ENCODE peak calls at places on chromosomes 6 and 20, in seven cellular contexts. C, L, H, W, B, X and D are unnamed samples.

GRCh38 chr20:56653221-56653620 is 24.1 kb downstream of the TFAP2C start:
- DNase-seq in C (no peak), L (no peak), H (no peak), W (peak), B (no peak), X (no peak), D (no peak)

GRCh38 chr20:21684671-21685070 is 20.8 kb upstream of the PAX1 start:
- DNase-seq in C (no peak), L (no peak), H (no peak), W (no peak), B (no peak), X (no peak), D (no peak)

GRCh38 chr6:13273931-13274706 is 54.2 kb downstream of the TBC1D7 start:
- DNase-seq in C (peak), L (no peak), H (no peak), W (no peak), B (no peak), X (peak), D (no peak)

GRCh38 chr6:121426686-121427085 is 8.8 kb upstream of the GJA1 start:
- DNase-seq in C (no peak), L (no peak), H (no peak), W (no peak), B (no peak), X (no peak), D (no peak)

GRCh38 chr6:3001773-3002293 is 2.1 kb downstream of the NQO2 start:
- DNase-seq in C (no peak), L (peak), H (peak), W (peak), B (no peak), X (no peak), D (no peak)

GRCh38 chr6:27136978-27137814 is 110.3 kb upstream of the PRSS16 start:
- DNase-seq in C (no peak), L (no peak), H (no peak), W (no peak), B (no peak), X (no peak), D (no peak)

GRCh38 chr6:39402239-39402751 is 79.8 kb upstream of the KCNK16 start:
- DNase-seq in C (no peak), L (peak), H (no peak), W (peak), B (no peak), X (peak), D (no peak)

GRCh38 chr6:43942011-43942442 is 172.0 kb downstream of the VEGFA start:
- DNase-seq in C (no peak), L (no peak), H (no peak), W (no peak), B (no peak), X (no peak), D (no peak)

GRCh38 chr6:84422380-84422968 is 195.0 kb upstream of the CEP162 start:
- DNase-seq in C (no peak), L (peak), H (peak), W (peak), B (no peak), X (peak), D (no peak)

GRCh38 chr20:53984354-53984753 is 86.0 kb downstream of the BCAS1 start:
- DNase-seq in C (no peak), L (no peak), H (no peak), W (no peak), B (no peak), X (no peak), D (no peak)

GRCh38 chr6:134064461-134064860 is 12.0 kb upstream of the SLC2A12 start:
- DNase-seq in C (no peak), L (no peak), H (no peak), W (no peak), B (no peak), X (no peak), D (no peak)

GRCh38 chr6:12012566-12013367 is 655 bp downstream of the HIVEP1 start:
- DNase-seq in C (peak), L (peak), H (peak), W (peak), B (peak), X (peak), D (no peak)

GRCh38 chr6:117270121-117270959 is 5.0 kb downstream of the VGLL2 start:
- DNase-seq in C (no peak), L (peak), H (no peak), W (peak), B (no peak), X (no peak), D (no peak)